ENCODE peak calls at places on chromosome 13, in four cellular contexts. K is NB4, J is mesenchymal stem cell, C is AG04449. N is an unnamed sample.

GRCh38 chr13:36831291-36831690 is 12.3 kb downstream of the RFXAP start:
- DNase-seq in C (no peak), K (no peak), J (no peak), N (no peak)

GRCh38 chr13:30864352-30865130 is 41.5 kb upstream of the MEDAG start:
- DNase-seq in K (no peak), J (peak), C (peak), N (peak)

GRCh38 chr13:74026753-74027152 is 107.5 kb downstream of the KLF12 start:
- DNase-seq in J (peak), C (no peak), K (no peak), N (peak)

GRCh38 chr13:32902898-32903297 is 113.3 kb upstream of the KL start:
- DNase-seq in C (no peak), K (no peak), J (no peak), N (peak)

GRCh38 chr13:30882996-30883766 is 22.9 kb upstream of the MEDAG start:
- DNase-seq in K (no peak), C (no peak), J (no peak), N (no peak)

GRCh38 chr13:86193281-86193680 is 394.1 kb upstream of the SLITRK6 start:
- DNase-seq in C (no peak), K (peak), J (no peak), N (no peak)

GRCh38 chr13:51937320-51938290 is 73.6 kb downstream of the ATP7B start:
- DNase-seq in J (no peak), C (no peak), K (no peak), N (no peak)

GRCh38 chr13:34076319-34076718 is 258.4 kb downstream of the RFC3 start:
- DNase-seq in C (no peak), J (peak), K (no peak), N (peak)

GRCh38 chr13:32863596-32863995 is 152.6 kb upstream of the KL start:
- DNase-seq in J (no peak), K (no peak), C (no peak), N (no peak)

GRCh38 chr13:37475966-37476365 is 122.6 kb downstream of the POSTN start:
- DNase-seq in C (no peak), J (peak), K (no peak), N (peak)

GRCh38 chr13:76619631-76620030 is 266.6 kb downstream of the KCTD12 start:
- DNase-seq in J (no peak), K (no peak), C (no peak), N (no peak)

GRCh38 chr13:51912511-51913225 is 50.9 kb downstream of the CCDC70 start:
- DNase-seq in J (no peak), K (peak), C (no peak), N (no peak)

GRCh38 chr13:112322562-112322961 is 53.6 kb upstream of the SPACA7 start:
- DNase-seq in J (no peak), C (no peak), K (no peak), N (no peak)

GRCh38 chr13:64688893-64689677 is 2541.1 kb downstream of the PCDH9 start:
- DNase-seq in J (peak), C (peak), K (no peak), N (peak)

GRCh38 chr13:96822900-96823299 is 171.4 kb downstream of the OXGR1 start:
- DNase-seq in C (no peak), J (peak), K (peak), N (peak)

GRCh38 chr13:39632994-39633393 is 22.5 kb upstream of the COG6 start:
- DNase-seq in K (no peak), C (no peak), J (no peak), N (no peak)

GRCh38 chr13:40764587-40765403 is 6.2 kb downstream of the MRPS31 start:
- DNase-seq in J (no peak), K (no peak), C (no peak), N (no peak)

GRCh38 chr13:42610623-42611022 is 36.7 kb downstream of the TNFSF11 start:
- DNase-seq in C (no peak), J (no peak), K (no peak), N (no peak)

GRCh38 chr13:108558489-108558888 is 70.9 kb upstream of the MYO16 start:
- DNase-seq in C (no peak), K (no peak), J (no peak), N (no peak)

GRCh38 chr13:98315466-98315865 is 138.4 kb upstream of the RNF113B start:
- DNase-seq in C (no peak), J (peak), K (no peak), N (no peak)

GRCh38 chr13:114077938-114078335 is 54.5 kb downstream of the RASA3 start:
- DNase-seq in C (no peak), J (peak), K (no peak), N (peak)

GRCh38 chr13:40662866-40663265 is 3.6 kb downstream of the FOXO1 start:
- DNase-seq in C (no peak), K (no peak), J (no peak), N (no peak)

GRCh38 chr13:50082426-50083283 is 67.4 kb downstream of the KCNRG start:
- DNase-seq in J (peak), C (no peak), K (peak), N (peak)

GRCh38 chr13:108859202-108860012 is 230.0 kb downstream of the MYO16 start:
- DNase-seq in K (no peak), C (peak), J (peak), N (peak)

GRCh38 chr13:113820813-113821651 is 42.8 kb downstream of the GAS6 start:
- DNase-seq in J (peak), K (peak), C (peak), N (peak)

GRCh38 chr13:44734204-44734707 is 158.1 kb upstream of the TSC22D1 start:
- DNase-seq in J (no peak), C (no peak), K (no peak), N (peak)

GRCh38 chr13:50664961-50665360 is 178.5 kb downstream of the DLEU7 start:
- DNase-seq in K (no peak), C (no peak), J (no peak), N (no peak)

GRCh38 chr13:35892837-35893814 is 238.1 kb downstream of the DCLK1 start:
- DNase-seq in C (no peak), J (no peak), K (no peak), N (no peak)

GRCh38 chr13:94595006-94595942 is 678 bp downstream of the TGDS start:
- DNase-seq in K (peak), J (peak), C (no peak), N (peak)

GRCh38 chr13:114067381-114067885 is 65.0 kb downstream of the RASA3 start:
- DNase-seq in C (no peak), J (peak), K (peak), N (peak)

GRCh38 chr13:79379274-79379673 is 26.8 kb downstream of the RBM26 start:
- DNase-seq in C (no peak), J (no peak), K (no peak), N (no peak)

DNA sequence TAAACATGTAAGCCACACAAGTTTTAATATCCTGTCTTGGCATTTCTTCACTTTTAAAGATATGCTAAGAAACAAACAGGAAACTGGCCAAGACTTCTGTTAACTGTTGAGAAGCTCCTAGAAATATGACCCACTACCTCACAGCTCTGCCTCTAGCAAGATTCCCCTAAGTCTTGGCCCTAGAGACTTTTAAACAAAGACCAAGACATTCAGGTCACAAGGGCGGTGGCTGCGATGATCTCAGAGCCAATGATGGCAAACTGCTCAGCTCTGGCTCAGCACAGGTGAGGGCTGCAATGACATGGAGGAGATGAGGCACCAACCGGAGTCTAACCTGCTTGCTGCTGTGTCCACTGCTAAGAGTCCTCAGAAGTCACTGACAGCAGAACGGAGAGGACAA is 114.8 kb downstream of the SUCLA2 start:
- DNase-seq in C (no peak), J (no peak), K (no peak), N (no peak)
- H3K4me3 ChIP-seq in C (no peak), J (no peak), K (no peak), N (no peak)

GRCh38 chr13:28820099-28821051 is at the start of gene MTUS2:
- DNase-seq in J (peak), K (no peak), C (no peak), N (no peak)
- H3K4me3 ChIP-seq in J (peak), K (no peak), C (peak), N (peak)

GRCh38 chr13:92260363-92260762 is 861.9 kb downstream of the GPC5 start:
- DNase-seq in C (no peak), J (no peak), K (peak), N (no peak)
- H3K4me3 ChIP-seq in C (no peak), J (no peak), K (no peak), N (no peak)

GRCh38 chr13:25977671-25978070 is 74.1 kb downstream of the SHISA2 start:
- DNase-seq in K (no peak), J (no peak), C (no peak), N (no peak)

GRCh38 chr13:25980255-25980654 is 71.6 kb downstream of the SHISA2 start:
- DNase-seq in J (peak), K (peak), C (no peak), N (peak)

GRCh38 chr13:25978961-25979360 is 72.9 kb downstream of the SHISA2 start:
- DNase-seq in J (peak), C (no peak), K (no peak), N (no peak)

GRCh38 chr13:25973576-25973975 is 78.2 kb downstream of the SHISA2 start:
- DNase-seq in J (no peak), C (no peak), K (no peak), N (no peak)

DNA sequence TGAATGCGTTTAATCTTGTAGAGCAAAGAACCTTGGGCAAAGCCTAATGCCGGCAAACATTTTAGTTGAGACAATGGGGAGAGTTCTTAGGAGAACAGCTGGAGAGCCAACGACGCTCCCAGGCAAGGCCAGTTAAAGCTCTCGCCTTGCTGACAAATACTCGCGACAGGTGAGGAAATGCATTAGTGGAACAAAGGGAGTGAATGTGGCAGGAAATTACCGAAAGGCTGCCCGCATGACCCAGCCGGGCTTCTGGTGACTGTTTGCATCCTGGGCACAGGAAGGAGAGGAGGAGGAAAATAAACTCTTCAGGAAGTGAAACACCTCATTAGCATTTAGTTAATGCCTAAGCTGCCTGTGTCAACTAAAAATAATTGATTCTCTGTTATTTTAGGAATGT is 74.6 kb downstream of the SHISA2 start:
- DNase-seq in C (no peak), J (no peak), K (no peak), N (peak)
- H3K4me3 ChIP-seq in C (no peak), J (no peak), K (no peak), N (no peak)

DNA sequence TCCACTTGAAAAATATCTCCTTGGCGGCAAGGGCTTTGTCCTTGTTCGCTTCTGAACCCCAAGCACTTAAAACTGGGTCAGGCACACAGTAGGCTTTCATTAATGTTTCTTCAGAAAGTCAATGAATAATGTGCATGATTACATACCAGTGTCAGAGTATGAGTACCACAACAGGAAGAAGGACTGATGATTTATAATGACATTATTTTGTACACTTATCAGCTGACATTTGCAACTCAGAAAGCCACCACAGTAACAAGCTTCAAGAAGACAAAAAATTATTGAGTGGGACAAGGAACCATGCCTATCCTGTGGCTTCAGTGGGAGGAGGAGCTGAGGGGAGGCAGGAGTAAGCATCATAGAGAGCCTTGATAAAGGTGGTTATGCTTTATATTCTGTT is 10.0 kb downstream of the POLR1D start:
- DNase-seq in C (no peak), K (no peak), J (no peak), N (no peak)
- H3K4me3 ChIP-seq in C (no peak), K (no peak), J (no peak), N (no peak)

DNA sequence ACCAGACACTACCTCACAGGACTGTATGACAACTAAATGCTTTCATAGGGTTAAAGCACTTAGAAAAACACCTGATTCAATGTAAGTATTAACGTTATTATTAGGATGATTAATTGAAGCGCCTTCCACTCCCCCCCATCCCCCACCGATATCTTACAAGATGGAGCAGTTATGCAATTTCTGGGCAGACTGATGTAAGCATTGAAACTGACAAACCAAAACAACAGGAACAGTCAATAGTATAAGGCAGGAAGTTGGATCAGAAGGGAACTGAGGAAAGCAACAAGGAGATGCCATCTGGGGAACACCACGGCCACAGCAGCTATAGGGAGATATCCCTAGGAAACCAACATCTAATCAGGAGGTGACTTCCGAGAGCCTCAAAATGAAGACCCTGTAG is 3.8 kb downstream of the LCP1 start:
- DNase-seq in C (no peak), J (no peak), K (peak), N (no peak)
- H3K4me3 ChIP-seq in C (no peak), J (no peak), K (peak), N (no peak)

DNA sequence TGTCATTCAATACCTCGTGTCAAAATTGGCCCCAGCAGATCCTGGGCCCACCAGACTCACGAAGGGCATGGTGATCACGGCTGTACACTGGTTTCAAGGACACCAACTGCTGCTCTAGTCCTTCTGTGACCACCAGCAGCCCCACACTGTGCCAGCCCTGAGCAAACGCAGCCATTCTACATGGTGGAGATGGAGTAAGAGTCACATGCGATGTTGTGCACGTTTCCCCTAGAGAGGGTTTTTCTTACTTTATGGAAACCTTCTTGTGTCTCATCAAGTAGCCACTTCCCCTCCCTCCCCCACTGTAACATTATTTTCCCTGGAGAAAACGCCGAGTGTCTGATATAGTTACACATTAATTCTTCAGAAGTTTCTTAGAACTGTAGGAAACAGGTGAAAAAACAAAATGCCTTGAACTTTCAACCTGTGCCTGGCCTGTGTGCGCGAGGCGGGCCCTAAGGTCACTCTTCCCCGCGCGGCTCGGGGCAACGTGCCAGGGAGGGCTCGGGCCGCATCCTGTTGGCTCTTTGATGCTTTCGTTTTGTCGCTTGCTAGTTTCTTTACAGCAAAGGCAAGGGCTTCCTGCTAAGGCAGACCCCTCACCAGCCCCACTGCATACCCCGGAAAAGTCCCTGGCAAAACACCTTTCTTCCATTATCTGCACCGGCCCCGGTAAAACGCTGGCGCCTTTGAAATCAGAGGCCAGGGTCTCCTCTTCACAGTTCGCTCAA is 44.6 kb downstream of the GGACT start:
- DNase-seq in C (no peak), K (peak), J (no peak), N (no peak)
- H3K4me3 ChIP-seq in C (no peak), K (no peak), J (peak), N (peak)

DNA sequence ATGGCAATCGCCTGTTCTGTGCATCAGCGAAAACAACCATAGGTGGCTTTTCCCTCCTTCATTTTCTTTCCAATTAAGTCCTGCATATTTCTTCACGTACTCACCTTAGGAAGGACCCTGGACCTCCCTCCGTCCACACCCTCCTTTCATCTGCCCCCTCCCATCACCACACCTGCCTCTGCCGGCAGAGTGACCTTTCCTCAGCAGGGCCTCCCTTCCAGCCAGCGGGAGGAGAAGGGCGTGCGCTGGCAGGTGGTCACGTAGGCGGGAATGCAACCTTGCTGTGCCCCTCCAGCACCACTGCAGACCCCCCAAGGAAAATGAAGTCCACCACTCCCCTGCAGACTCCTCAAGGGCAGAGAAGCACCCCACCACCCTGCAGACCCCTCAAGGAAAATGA is 61.1 kb downstream of the GSX1 start:
- DNase-seq in J (no peak), K (no peak), C (no peak), N (no peak)
- H3K4me3 ChIP-seq in J (no peak), K (no peak), C (no peak), N (no peak)